ENCODE peak calls at places on chromosome 1, in four cellular contexts. S is body of pancreas, Y is spleen, J is upper lobe of left lung. I is an unnamed sample.

GRCh38 chr1:16351449-16351993 is 759 bp downstream of the FBXO42 start:
- DNase-seq in S (no peak), Y (no peak), J (no peak), I (no peak)

GRCh38 chr1:53765656-53766055 is 26.7 kb upstream of the GLIS1 start:
- DNase-seq in S (no peak), Y (no peak), J (no peak), I (no peak)

GRCh38 chr1:198529414-198529813 is 11.1 kb downstream of the ATP6V1G3 start:
- DNase-seq in S (no peak), Y (no peak), J (no peak), I (no peak)

GRCh38 chr1:17405898-17406759 is 33.3 kb downstream of the RCC2 start:
- DNase-seq in S (peak; percentile 61), Y (peak; percentile 88), J (no peak), I (peak; percentile 25)

GRCh38 chr1:51620470-51620869 is 3.6 kb downstream of the OSBPL9 start:
- DNase-seq in S (no peak), Y (no peak), J (no peak), I (no peak)

GRCh38 chr1:114224196-114224907 is 70.7 kb upstream of the SYT6 start:
- DNase-seq in S (peak; percentile 11), Y (no peak), J (no peak), I (no peak)

GRCh38 chr1:84174051-84174556 is 30.0 kb downstream of the PRKACB start:
- DNase-seq in S (no peak), Y (no peak), J (no peak), I (no peak)

GRCh38 chr1:227712648-227713047 is 22.5 kb downstream of the JMJD4 start:
- DNase-seq in S (no peak), Y (no peak), J (no peak), I (no peak)

GRCh38 chr1:9151326-9151860 is 22.5 kb upstream of the GPR157 start:
- DNase-seq in S (no peak), Y (no peak), J (peak; percentile 66), I (no peak)

GRCh38 chr1:63775418-63776127 is 1.8 kb downstream of the ROR1 start:
- DNase-seq in S (no peak), Y (no peak), J (no peak), I (no peak)

GRCh38 chr1:234331511-234331910 is 41.7 kb upstream of the COA6 start:
- DNase-seq in S (no peak), Y (no peak), J (no peak), I (no peak)

GRCh38 chr1:213618094-213618493 is 369.7 kb upstream of the PROX1 start:
- DNase-seq in S (no peak), Y (no peak), J (no peak), I (no peak)

GRCh38 chr1:153291514-153291913 is 21.2 kb downstream of the PGLYRP3 start:
- DNase-seq in S (no peak), Y (no peak), J (no peak), I (no peak)

GRCh38 chr1:28950449-28950848 is 36.1 kb downstream of the EPB41 start:
- DNase-seq in S (no peak), Y (no peak), J (no peak), I (no peak)

GRCh38 chr1:154405762-154406571 is 824 bp downstream of the IL6R start:
- DNase-seq in S (peak; percentile 75), Y (peak; percentile 91), J (no peak), I (peak; percentile 50)
- TF ChIP-seq CTCF in S (peak; percentile 52), Y (peak; percentile 17), J (peak; percentile 74), I (no peak)

GRCh38 chr1:13523780-13524477 is 10.1 kb upstream of the LRRC38 start:
- DNase-seq in S (no peak), Y (no peak), J (no peak), I (no peak)
- H3K9me3 ChIP-seq in S (no peaks in the 10 kb centered on the region), Y (no peaks in the 10 kb centered on the region), J (no peaks in the 10 kb centered on the region), I (no peaks in the 10 kb centered on the region)

GRCh38 chr1:37605061-37605650 is 9.4 kb upstream of the GNL2 start:
- DNase-seq in S (no peak), Y (no peak), J (no peak), I (no peak)
- H3K27ac ChIP-seq in S (no peak overlapping the region), Y (no peak overlapping the region), J (no peak overlapping the region), I (no peak overlapping the region)

DNA sequence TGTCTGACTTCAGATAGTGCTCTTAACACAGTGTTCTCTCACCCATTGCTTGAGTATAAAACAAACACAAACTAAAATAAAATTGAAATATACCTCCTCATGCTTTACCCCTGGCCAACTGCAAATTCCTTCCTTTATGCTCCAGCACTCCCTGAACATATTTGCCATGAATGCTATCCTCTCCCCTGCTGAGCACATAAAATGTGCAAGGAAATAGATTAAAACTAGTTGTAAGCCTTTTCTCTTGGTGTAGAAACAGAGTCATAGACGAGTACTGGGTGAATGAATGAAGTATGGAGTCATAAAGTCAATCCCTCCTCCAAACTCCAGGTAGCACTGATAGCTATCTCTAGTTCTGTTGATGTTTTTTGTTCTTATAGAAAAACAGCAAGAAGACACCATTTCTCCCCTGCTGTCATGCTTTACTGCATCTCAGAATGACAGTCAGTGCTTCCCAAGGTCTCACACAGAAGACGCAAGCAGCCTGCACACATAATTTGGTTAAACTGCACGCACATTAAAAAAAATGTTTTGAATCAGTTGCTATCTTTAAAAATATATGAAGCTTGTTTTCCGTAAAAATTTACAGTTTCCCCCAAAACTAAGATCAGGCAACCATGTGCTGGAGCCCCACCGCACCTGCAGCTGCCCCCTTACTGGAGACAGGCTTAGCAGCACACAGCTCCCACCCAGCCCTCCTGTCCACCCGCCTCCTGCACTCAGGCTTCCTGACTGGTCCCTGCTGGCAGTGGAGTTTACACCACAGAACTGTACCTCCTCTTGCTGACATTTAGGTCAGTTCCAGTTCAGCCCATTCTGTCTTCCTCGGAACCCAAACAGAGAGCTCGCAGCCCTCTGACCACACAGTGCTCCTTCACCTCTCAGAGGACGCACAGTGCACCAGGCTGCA is 2.3 kb downstream of the GPR161 start:
- DNase-seq in S (no peak), Y (no peak), J (no peak), I (no peak)
- TF ChIP-seq CTCF in S (no peak), Y (no peak), J (no peak), I (no peak)

DNA sequence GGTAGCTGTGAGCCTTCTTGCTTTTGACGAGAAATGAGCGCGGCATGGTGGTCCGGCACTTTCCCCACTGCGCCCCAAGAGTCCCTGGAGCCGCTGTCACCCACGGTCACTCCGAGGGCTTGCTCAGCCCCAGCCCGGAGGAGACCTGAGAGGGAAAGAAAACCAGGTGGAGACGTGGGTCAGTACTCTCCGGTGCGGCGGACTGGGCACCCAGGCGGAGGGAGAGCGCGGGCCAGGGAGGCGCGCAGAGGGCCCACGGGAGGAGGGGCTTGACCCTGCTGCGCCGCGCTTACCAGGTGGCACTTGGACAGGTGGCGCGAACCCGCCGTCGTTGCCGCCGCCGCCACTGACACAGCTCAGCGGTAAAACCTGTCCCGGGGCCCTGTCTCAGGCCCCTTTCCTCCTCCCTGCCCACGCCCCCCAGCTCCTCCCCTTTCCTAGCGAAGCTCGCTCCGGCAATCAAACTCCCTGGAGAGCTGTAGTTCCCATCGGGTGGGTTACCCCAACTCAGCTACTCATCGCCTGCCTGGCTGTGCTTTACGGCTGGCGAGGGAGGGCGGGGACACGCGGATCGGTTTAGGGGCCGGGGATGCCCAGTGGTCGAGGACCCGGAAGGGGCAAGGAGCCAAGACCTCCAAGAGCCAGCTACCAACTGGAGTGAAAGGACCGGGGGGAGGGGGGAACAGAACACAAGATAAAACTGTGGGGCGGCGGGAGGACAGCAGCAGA is 3.1 kb downstream of the GFI1 start:
- DNase-seq in S (peak; percentile 76), Y (peak; percentile 89), J (peak; percentile 88), I (peak; percentile 21)
- H3K9me3 ChIP-seq in S (no peaks in the 10 kb centered on the region), Y (no peaks in the 10 kb centered on the region), J (no peaks in the 10 kb centered on the region), I (no peaks in the 10 kb centered on the region)

DNA sequence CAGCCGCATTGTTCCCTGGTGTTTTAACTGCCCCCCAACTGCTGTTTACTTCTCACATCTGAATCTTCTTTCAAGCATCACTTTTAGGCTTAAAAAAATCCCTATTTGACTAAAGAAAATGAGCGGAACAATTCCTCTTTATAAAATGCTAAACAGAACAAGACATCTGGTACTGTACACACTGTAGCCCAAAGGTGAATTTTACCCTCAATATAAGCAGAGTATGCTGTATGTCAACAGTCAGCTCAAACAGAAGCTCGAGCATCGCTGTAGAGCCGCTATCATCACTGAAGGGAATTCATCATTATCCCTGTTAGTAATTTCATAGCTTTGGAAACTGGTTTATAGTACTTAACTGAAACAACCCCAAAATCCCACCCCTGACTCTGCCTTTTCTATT is 85.3 kb downstream of the LRRC8D start:
- DNase-seq in S (no peak), Y (no peak), J (no peak), I (no peak)
- H3K27ac ChIP-seq in S (peak overlapping the region; percentile 67), Y (peak overlapping the region; percentile 75), J (no peak overlapping the region), I (no peak overlapping the region)

GRCh38 chr1:158509471-158510161 is 37.6 kb downstream of the OR10R2 start:
- DNase-seq in S (no peak), Y (no peak), J (no peak), I (no peak)

GRCh38 chr1:158507511-158507910 is 35.5 kb downstream of the OR10R2 start:
- DNase-seq in S (no peak), Y (no peak), J (no peak), I (no peak)

GRCh38 chr1:158506369-158506987 is 34.5 kb downstream of the OR10R2 start:
- DNase-seq in S (peak; percentile 14), Y (no peak), J (no peak), I (peak; percentile 37)
- TF ChIP-seq CTCF in S (no peak), Y (peak; percentile 41), J (peak; percentile 31), I (peak; percentile 22)